ENCODE peak calls at places on chromosome 9, in eight cellular contexts. M is activated CD8-positive, alpha-beta memory T cell treated with anti-CD3 and anti-CD28 coated beads for 24 hours; X is H9; Y is AG09319; K is GM20000; H is DMS153; N is nucleus accumbens; E is memory B cell. G is an unnamed sample.

GRCh38 chr9:109574061-109574882 is 76.2 kb upstream of the PTPN3 start:
- DNase-seq in M (no peak), X (no peak), Y (peak; percentile 47), K (peak; percentile 30), H (peak; percentile 60), N (peak; percentile 8), E (peak; percentile 11), G (peak; percentile 18)

GRCh38 chr9:128371622-128372117 is 496 bp downstream of the URM1 start:
- DNase-seq in M (no peak), X (no peak), Y (no peak), K (no peak), H (no peak), N (no peak), E (no peak), G (no peak)

GRCh38 chr9:137550958-137551655 is 572 bp upstream of the MRPL41 start:
- DNase-seq in M (peak; percentile 83), X (peak; percentile 95), Y (peak; percentile 14), K (no peak), H (peak; percentile 28), N (no peak), E (peak; percentile 68), G (peak; percentile 15)

GRCh38 chr9:88387035-88387732 is 1.1 kb upstream of the SPIN1 start:
- DNase-seq in M (no peak), X (no peak), Y (no peak), K (peak; percentile 25), H (no peak), N (no peak), E (no peak), G (no peak)

GRCh38 chr9:98778711-98779530 is 17.4 kb downstream of the ANKS6 start:
- DNase-seq in M (no peak), X (no peak), Y (no peak), K (no peak), H (no peak), N (no peak), E (no peak), G (no peak)

GRCh38 chr9:100285601-100286000 is 67.1 kb downstream of the TEX10 start:
- DNase-seq in M (no peak), X (no peak), Y (no peak), K (no peak), H (no peak), N (no peak), E (no peak), G (no peak)

GRCh38 chr9:116232425-116233159 is 79.0 kb downstream of the PAPPA start:
- DNase-seq in M (no peak), X (no peak), Y (no peak), K (no peak), H (no peak), N (no peak), E (no peak), G (no peak)

GRCh38 chr9:18923167-18923566 is 109.8 kb downstream of the SAXO1 start:
- DNase-seq in M (no peak), X (no peak), Y (no peak), K (no peak), H (no peak), N (no peak), E (no peak), G (no peak)

GRCh38 chr9:1102010-1102712 is 52.0 kb downstream of the DMRT2 start:
- DNase-seq in M (no peak), X (no peak), Y (no peak), K (no peak), H (no peak), N (no peak), E (no peak), G (no peak)

GRCh38 chr9:121201045-121201737 is 478 bp downstream of the RAB14 start:
- DNase-seq in M (peak; percentile 77), X (no peak), Y (no peak), K (peak; percentile 56), H (no peak), N (peak; percentile 39), E (no peak), G (no peak)

GRCh38 chr9:109251080-109251775 is 69.6 kb downstream of the EPB41L4B start:
- DNase-seq in M (no peak), X (no peak), Y (no peak), K (no peak), H (peak; percentile 94), N (no peak), E (no peak), G (no peak)

GRCh38 chr9:128607642-128608350 is 48.9 kb downstream of the DYNC2I2 start:
- DNase-seq in M (no peak), X (no peak), Y (no peak), K (no peak), H (no peak), N (peak; percentile 85), E (no peak), G (no peak)

GRCh38 chr9:126965077-126965476 is 50.5 kb downstream of the RALGPS1 start:
- DNase-seq in M (peak; percentile 1), X (no peak), Y (no peak), K (no peak), H (no peak), N (no peak), E (no peak), G (no peak)

GRCh38 chr9:22463205-22463604 is 16.6 kb downstream of the DMRTA1 start:
- DNase-seq in M (no peak), X (no peak), Y (no peak), K (no peak), H (no peak), N (no peak), E (no peak), G (no peak)

GRCh38 chr9:135090547-135090946 is 3.1 kb downstream of the OLFM1 start:
- DNase-seq in M (no peak), X (no peak), Y (no peak), K (no peak), H (no peak), N (no peak), E (no peak), G (no peak)

GRCh38 chr9:124839612-124840299 is 13.5 kb upstream of the WDR38 start:
- DNase-seq in M (no peak), X (peak; percentile 79), Y (no peak), K (no peak), H (peak; percentile 27), N (no peak), E (no peak), G (no peak)

GRCh38 chr9:132154925-132155324 is 6.9 kb upstream of the NTNG2 start:
- DNase-seq in M (no peak), X (peak; percentile 65), Y (no peak), K (no peak), H (no peak), N (no peak), E (no peak), G (no peak)